ENCODE peak calls at places on chromosomes 6 and 20, in seven cellular contexts. B is GM12878, R is SK-N-SH, I is HCT116, Z is H1, J is HepG2, G is T47D. U is an unnamed sample.

GRCh38 chr6:130018830-130019795 is 732 bp downstream of the L3MBTL3 start:
- DNase-seq in G (peak; percentile 47), R (peak; percentile 58), I (no peak), J (no peak), Z (no peak), B (no peak), U (peak; percentile 48)

GRCh38 chr6:113979930-113980329 is 9.0 kb upstream of the HDAC2 start:
- DNase-seq in I (no peak), R (no peak), B (no peak), J (no peak), G (no peak), Z (no peak), U (no peak)

GRCh38 chr6:39849764-39850163 is 57.6 kb downstream of the DAAM2 start:
- DNase-seq in B (no peak), Z (no peak), G (no peak), I (no peak), J (peak; percentile 39), R (no peak), U (no peak)

GRCh38 chr20:52828199-52828598 is 144.0 kb upstream of the TSHZ2 start:
- DNase-seq in R (no peak), B (no peak), G (no peak), Z (no peak), J (no peak), I (no peak), U (no peak)

GRCh38 chr6:108690326-108691000 is 129.7 kb downstream of the FOXO3 start:
- DNase-seq in I (no peak), Z (no peak), R (no peak), J (no peak), B (no peak), G (no peak), U (no peak)

GRCh38 chr6:119148102-119148824 is 69.8 kb upstream of the FAM184A start:
- DNase-seq in G (peak; percentile 72), Z (no peak), J (peak; percentile 79), I (peak; percentile 62), B (no peak), R (peak; percentile 66), U (peak; percentile 47)

GRCh38 chr6:73233048-73233447 is 7.8 kb upstream of the KHDC1L start:
- DNase-seq in B (no peak), G (no peak), J (no peak), R (no peak), I (no peak), Z (no peak), U (no peak)

GRCh38 chr6:3766219-3766618 is 14.7 kb upstream of the PXDC1 start:
- DNase-seq in I (no peak), R (peak; percentile 63), Z (no peak), J (no peak), B (no peak), G (no peak), U (no peak)

GRCh38 chr6:39137235-39137634 is 22.2 kb upstream of the SAYSD1 start:
- DNase-seq in B (no peak), G (peak; percentile 81), R (no peak), I (no peak), J (peak; percentile 54), Z (no peak), U (peak; percentile 76)

GRCh38 chr6:138331444-138331843 is 46.3 kb upstream of the SMIM28 start:
- DNase-seq in J (no peak), G (no peak), R (no peak), B (no peak), I (no peak), Z (no peak), U (no peak)

GRCh38 chr20:728022-728944 is 40.0 kb downstream of the SLC52A3 start:
- DNase-seq in R (peak; percentile 95), I (no peak), B (no peak), Z (peak; percentile 62), J (peak; percentile 51), G (peak; percentile 70), U (peak; percentile 84)

GRCh38 chr6:30544666-30545272 is 11.5 kb downstream of the GNL1 start:
- DNase-seq in R (peak; percentile 60), J (peak; percentile 55), Z (no peak), B (no peak), G (peak; percentile 66), I (peak; percentile 36), U (peak; percentile 59)

GRCh38 chr6:63929111-63929510 is 293.5 kb downstream of the PHF3 start:
- DNase-seq in I (no peak), Z (no peak), B (no peak), G (no peak), R (no peak), J (no peak), U (no peak)

GRCh38 chr20:21682576-21682975 is 22.9 kb upstream of the PAX1 start:
- DNase-seq in Z (no peak), I (no peak), R (no peak), J (no peak), G (peak; percentile 80), B (no peak), U (no peak)

GRCh38 chr20:408843-409696 is 971 bp downstream of the RBCK1 start:
- DNase-seq in B (no peak), J (no peak), Z (no peak), I (no peak), G (no peak), R (no peak), U (no peak)

GRCh38 chr6:106084106-106084963 is 1.8 kb upstream of the PRDM1 start:
- DNase-seq in J (peak; percentile 7), G (peak; percentile 39), I (peak; percentile 72), B (peak; percentile 84), Z (peak; percentile 53), R (no peak), U (peak; percentile 72)

GRCh38 chr6:81253821-81254220 is 498.7 kb downstream of the TENT5A start:
- DNase-seq in J (no peak), R (no peak), G (no peak), Z (no peak), B (no peak), I (no peak), U (no peak)

GRCh38 chr6:105781905-105782304 is 304.2 kb upstream of the PRDM1 start:
- DNase-seq in Z (no peak), R (no peak), I (no peak), J (no peak), B (no peak), G (no peak), U (no peak)

GRCh38 chr6:149843051-149843633 is 21.0 kb downstream of the LRP11 start:
- DNase-seq in J (no peak), B (no peak), Z (no peak), G (peak; percentile 38), I (no peak), R (no peak), U (no peak)

GRCh38 chr6:149845549-149845948 is 18.6 kb downstream of the LRP11 start:
- DNase-seq in G (no peak), I (no peak), Z (no peak), R (no peak), J (no peak), B (no peak), U (no peak)

GRCh38 chr6:149844480-149844879 is 19.7 kb downstream of the LRP11 start:
- DNase-seq in Z (no peak), R (no peak), I (no peak), G (no peak), B (no peak), J (no peak), U (no peak)

GRCh38 chr6:149842331-149842730 is 21.8 kb downstream of the LRP11 start:
- DNase-seq in B (no peak), G (peak; percentile 27), J (no peak), Z (no peak), R (no peak), I (no peak), U (no peak)

GRCh38 chr6:149840345-149841075 is 23.6 kb downstream of the LRP11 start:
- DNase-seq in I (peak; percentile 68), R (peak; percentile 76), J (peak; percentile 82), B (no peak), G (peak; percentile 81), Z (no peak), U (peak; percentile 72)
- TF ChIP-seq JUND in I (no peak), R (peak; percentile 42), J (no peak), B (no peak), G (no peak), Z (no peak), U (peak; percentile 21)

GRCh38 chr6:7726416-7727149 is 684 bp downstream of the BMP6 start:
- DNase-seq in I (no peak), B (no peak), G (no peak), Z (no peak), J (no peak), R (peak; percentile 57), U (no peak)

GRCh38 chr6:7728855-7729590 is 3.1 kb downstream of the BMP6 start:
- DNase-seq in G (no peak), B (no peak), I (no peak), R (no peak), Z (no peak), J (no peak), U (no peak)

GRCh38 chr6:7725849-7726415 is at the start of gene BMP6:
- DNase-seq in Z (peak; percentile 83), R (peak; percentile 90), I (peak; percentile 71), B (no peak), G (peak; percentile 93), J (peak; percentile 67), U (peak; percentile 99)

GRCh38 chr6:7727951-7728854 is 2.3 kb downstream of the BMP6 start:
- DNase-seq in Z (no peak), J (no peak), G (no peak), I (no peak), R (peak; percentile 29), B (no peak), U (no peak)

GRCh38 chr6:7727150-7727950 is 1.5 kb downstream of the BMP6 start:
- DNase-seq in Z (no peak), R (peak; percentile 60), G (no peak), J (no peak), I (no peak), B (no peak), U (no peak)
- TF ChIP-seq JUND in Z (no peak), R (no peak), G (no peak), J (no peak), I (no peak), B (no peak), U (no peak)

GRCh38 chr20:23166563-23166962 is 80.4 kb upstream of the CD93 start:
- DNase-seq in R (no peak), I (no peak), G (no peak), J (no peak), Z (no peak), B (no peak), U (no peak)

GRCh38 chr20:23163562-23163961 is 77.4 kb upstream of the CD93 start:
- DNase-seq in B (no peak), I (no peak), R (no peak), Z (no peak), G (no peak), J (no peak), U (no peak)

GRCh38 chr20:23164176-23164601 is 78.1 kb upstream of the CD93 start:
- DNase-seq in I (no peak), Z (no peak), R (no peak), G (no peak), B (no peak), J (peak; percentile 43), U (no peak)

GRCh38 chr20:23165964-23166363 is 79.8 kb upstream of the CD93 start:
- DNase-seq in I (no peak), G (no peak), B (no peak), J (no peak), R (no peak), Z (no peak), U (no peak)

GRCh38 chr20:23165307-23165750 is 79.2 kb upstream of the CD93 start:
- DNase-seq in I (no peak), R (no peak), J (no peak), G (no peak), Z (no peak), B (no peak), U (no peak)
- TF ChIP-seq JUND in I (no peak), R (no peak), J (no peak), G (no peak), Z (no peak), B (no peak), U (no peak)

GRCh38 chr6:118092086-118092485 is 185.0 kb downstream of the SLC35F1 start:
- DNase-seq in I (no peak), G (no peak), Z (no peak), B (no peak), J (no peak), R (no peak), U (no peak)
- TF ChIP-seq JUND in I (no peak), G (no peak), Z (no peak), B (no peak), J (no peak), R (no peak), U (no peak)